ENCODE peak calls at places on chromosomes 3 and 15, in eight cellular contexts. One of them, this sample, is unnamed.

GRCh38 chr3:147656023-147656422 is 246.9 kb downstream of the ZIC1 start:
- ATAC-seq in CD4-positive, CD25-positive, alpha-beta regulatory T cell: no peak
- ATAC-seq in stimulated activated naive B cell treated with anti-CD40 and anti-IgM and Interleukin-4, amounts not matched to agents 10 μg/mL and 1 μg/mL and 100 μg/mL, for 72 hours: no peak
- ATAC-seq in Right ventricle myocardium superior: peak
- ATAC-seq in activated naive CD4-positive, alpha-beta T cell treated with anti-CD3 and anti-CD28 coated beads, Interleukin-2, amount 50 U/mL, for 72 hours: no peak
- ATAC-seq in gastroesophageal sphincter: no peak
- ATAC-seq in CD8-positive, alpha-beta T cell: no peak
- ATAC-seq in HepG2: no peak
- ATAC-seq in this sample: no peak

GRCh38 chr3:132006605-132007204 is 28.1 kb downstream of the CPNE4 start:
- ATAC-seq in gastroesophageal sphincter: no peak
- ATAC-seq in HepG2: peak
- ATAC-seq in Right ventricle myocardium superior: no peak
- ATAC-seq in CD4-positive, CD25-positive, alpha-beta regulatory T cell: no peak
- ATAC-seq in activated naive CD4-positive, alpha-beta T cell treated with anti-CD3 and anti-CD28 coated beads, Interleukin-2, amount 50 U/mL, for 72 hours: no peak
- ATAC-seq in stimulated activated naive B cell treated with anti-CD40 and anti-IgM and Interleukin-4, amounts not matched to agents 10 μg/mL and 1 μg/mL and 100 μg/mL, for 72 hours: no peak
- ATAC-seq in CD8-positive, alpha-beta T cell: no peak
- ATAC-seq in this sample: peak

GRCh38 chr3:43043071-43043766 is 62.7 kb downstream of the POMGNT2 start:
- ATAC-seq in stimulated activated naive B cell treated with anti-CD40 and anti-IgM and Interleukin-4, amounts not matched to agents 10 μg/mL and 1 μg/mL and 100 μg/mL, for 72 hours: no peak
- ATAC-seq in CD8-positive, alpha-beta T cell: no peak
- ATAC-seq in HepG2: no peak
- ATAC-seq in gastroesophageal sphincter: peak
- ATAC-seq in Right ventricle myocardium superior: peak
- ATAC-seq in CD4-positive, CD25-positive, alpha-beta regulatory T cell: no peak
- ATAC-seq in activated naive CD4-positive, alpha-beta T cell treated with anti-CD3 and anti-CD28 coated beads, Interleukin-2, amount 50 U/mL, for 72 hours: peak
- ATAC-seq in this sample: no peak

GRCh38 chr3:182212479-182213076 is 500.9 kb downstream of the SOX2 start:
- ATAC-seq in stimulated activated naive B cell treated with anti-CD40 and anti-IgM and Interleukin-4, amounts not matched to agents 10 μg/mL and 1 μg/mL and 100 μg/mL, for 72 hours: no peak
- ATAC-seq in gastroesophageal sphincter: peak
- ATAC-seq in Right ventricle myocardium superior: peak
- ATAC-seq in activated naive CD4-positive, alpha-beta T cell treated with anti-CD3 and anti-CD28 coated beads, Interleukin-2, amount 50 U/mL, for 72 hours: no peak
- ATAC-seq in HepG2: peak
- ATAC-seq in CD4-positive, CD25-positive, alpha-beta regulatory T cell: no peak
- ATAC-seq in CD8-positive, alpha-beta T cell: no peak
- ATAC-seq in this sample: peak

GRCh38 chr3:4587061-4587837 is 94.1 kb downstream of the ITPR1 start:
- ATAC-seq in gastroesophageal sphincter: no peak
- ATAC-seq in HepG2: no peak
- ATAC-seq in CD8-positive, alpha-beta T cell: no peak
- ATAC-seq in activated naive CD4-positive, alpha-beta T cell treated with anti-CD3 and anti-CD28 coated beads, Interleukin-2, amount 50 U/mL, for 72 hours: peak
- ATAC-seq in CD4-positive, CD25-positive, alpha-beta regulatory T cell: no peak
- ATAC-seq in stimulated activated naive B cell treated with anti-CD40 and anti-IgM and Interleukin-4, amounts not matched to agents 10 μg/mL and 1 μg/mL and 100 μg/mL, for 72 hours: peak
- ATAC-seq in Right ventricle myocardium superior: no peak
- ATAC-seq in this sample: no peak

GRCh38 chr15:72599855-72600464 is 54.5 kb upstream of the GOLGA6B start:
- ATAC-seq in Right ventricle myocardium superior: peak
- ATAC-seq in CD8-positive, alpha-beta T cell: peak
- ATAC-seq in activated naive CD4-positive, alpha-beta T cell treated with anti-CD3 and anti-CD28 coated beads, Interleukin-2, amount 50 U/mL, for 72 hours: peak
- ATAC-seq in stimulated activated naive B cell treated with anti-CD40 and anti-IgM and Interleukin-4, amounts not matched to agents 10 μg/mL and 1 μg/mL and 100 μg/mL, for 72 hours: no peak
- ATAC-seq in HepG2: peak
- ATAC-seq in gastroesophageal sphincter: no peak
- ATAC-seq in CD4-positive, CD25-positive, alpha-beta regulatory T cell: no peak
- ATAC-seq in this sample: peak

GRCh38 chr3:37891227-37891626 is 29.5 kb downstream of the CTDSPL start:
- ATAC-seq in activated naive CD4-positive, alpha-beta T cell treated with anti-CD3 and anti-CD28 coated beads, Interleukin-2, amount 50 U/mL, for 72 hours: no peak
- ATAC-seq in gastroesophageal sphincter: no peak
- ATAC-seq in HepG2: no peak
- ATAC-seq in Right ventricle myocardium superior: no peak
- ATAC-seq in CD4-positive, CD25-positive, alpha-beta regulatory T cell: no peak
- ATAC-seq in CD8-positive, alpha-beta T cell: no peak
- ATAC-seq in stimulated activated naive B cell treated with anti-CD40 and anti-IgM and Interleukin-4, amounts not matched to agents 10 μg/mL and 1 μg/mL and 100 μg/mL, for 72 hours: peak
- ATAC-seq in this sample: no peak

GRCh38 chr3:130792241-130792640 is 45.6 kb upstream of the PIK3R4 start:
- ATAC-seq in CD4-positive, CD25-positive, alpha-beta regulatory T cell: no peak
- ATAC-seq in Right ventricle myocardium superior: no peak
- ATAC-seq in CD8-positive, alpha-beta T cell: no peak
- ATAC-seq in activated naive CD4-positive, alpha-beta T cell treated with anti-CD3 and anti-CD28 coated beads, Interleukin-2, amount 50 U/mL, for 72 hours: no peak
- ATAC-seq in HepG2: no peak
- ATAC-seq in stimulated activated naive B cell treated with anti-CD40 and anti-IgM and Interleukin-4, amounts not matched to agents 10 μg/mL and 1 μg/mL and 100 μg/mL, for 72 hours: no peak
- ATAC-seq in gastroesophageal sphincter: no peak
- ATAC-seq in this sample: no peak

GRCh38 chr3:16589120-16589519 is 16.1 kb downstream of the DAZL start:
- ATAC-seq in CD4-positive, CD25-positive, alpha-beta regulatory T cell: no peak
- ATAC-seq in Right ventricle myocardium superior: no peak
- ATAC-seq in HepG2: no peak
- ATAC-seq in CD8-positive, alpha-beta T cell: no peak
- ATAC-seq in gastroesophageal sphincter: no peak
- ATAC-seq in stimulated activated naive B cell treated with anti-CD40 and anti-IgM and Interleukin-4, amounts not matched to agents 10 μg/mL and 1 μg/mL and 100 μg/mL, for 72 hours: peak
- ATAC-seq in activated naive CD4-positive, alpha-beta T cell treated with anti-CD3 and anti-CD28 coated beads, Interleukin-2, amount 50 U/mL, for 72 hours: no peak
- ATAC-seq in this sample: no peak

GRCh38 chr3:116135462-116135861 is 309.8 kb downstream of the LSAMP start:
- ATAC-seq in CD4-positive, CD25-positive, alpha-beta regulatory T cell: no peak
- ATAC-seq in CD8-positive, alpha-beta T cell: no peak
- ATAC-seq in gastroesophageal sphincter: peak
- ATAC-seq in Right ventricle myocardium superior: peak
- ATAC-seq in HepG2: no peak
- ATAC-seq in activated naive CD4-positive, alpha-beta T cell treated with anti-CD3 and anti-CD28 coated beads, Interleukin-2, amount 50 U/mL, for 72 hours: no peak
- ATAC-seq in stimulated activated naive B cell treated with anti-CD40 and anti-IgM and Interleukin-4, amounts not matched to agents 10 μg/mL and 1 μg/mL and 100 μg/mL, for 72 hours: no peak
- ATAC-seq in this sample: peak

GRCh38 chr15:78679089-78679511 is 38.1 kb upstream of the CHRNB4 start:
- ATAC-seq in Right ventricle myocardium superior: no peak
- ATAC-seq in CD4-positive, CD25-positive, alpha-beta regulatory T cell: no peak
- ATAC-seq in stimulated activated naive B cell treated with anti-CD40 and anti-IgM and Interleukin-4, amounts not matched to agents 10 μg/mL and 1 μg/mL and 100 μg/mL, for 72 hours: no peak
- ATAC-seq in gastroesophageal sphincter: no peak
- ATAC-seq in CD8-positive, alpha-beta T cell: no peak
- ATAC-seq in activated naive CD4-positive, alpha-beta T cell treated with anti-CD3 and anti-CD28 coated beads, Interleukin-2, amount 50 U/mL, for 72 hours: no peak
- ATAC-seq in HepG2: no peak
- ATAC-seq in this sample: no peak

GRCh38 chr3:193641376-193641775 is 48.4 kb downstream of the OPA1 start:
- ATAC-seq in CD8-positive, alpha-beta T cell: no peak
- ATAC-seq in CD4-positive, CD25-positive, alpha-beta regulatory T cell: no peak
- ATAC-seq in HepG2: no peak
- ATAC-seq in Right ventricle myocardium superior: no peak
- ATAC-seq in activated naive CD4-positive, alpha-beta T cell treated with anti-CD3 and anti-CD28 coated beads, Interleukin-2, amount 50 U/mL, for 72 hours: no peak
- ATAC-seq in gastroesophageal sphincter: no peak
- ATAC-seq in stimulated activated naive B cell treated with anti-CD40 and anti-IgM and Interleukin-4, amounts not matched to agents 10 μg/mL and 1 μg/mL and 100 μg/mL, for 72 hours: no peak
- ATAC-seq in this sample: no peak

GRCh38 chr3:186909078-186909853 is 21.1 kb upstream of the ST6GAL1 start:
- ATAC-seq in CD4-positive, CD25-positive, alpha-beta regulatory T cell: peak
- ATAC-seq in activated naive CD4-positive, alpha-beta T cell treated with anti-CD3 and anti-CD28 coated beads, Interleukin-2, amount 50 U/mL, for 72 hours: peak
- ATAC-seq in gastroesophageal sphincter: no peak
- ATAC-seq in Right ventricle myocardium superior: no peak
- ATAC-seq in HepG2: peak
- ATAC-seq in CD8-positive, alpha-beta T cell: peak
- ATAC-seq in stimulated activated naive B cell treated with anti-CD40 and anti-IgM and Interleukin-4, amounts not matched to agents 10 μg/mL and 1 μg/mL and 100 μg/mL, for 72 hours: peak
- ATAC-seq in this sample: no peak

GRCh38 chr3:149702691-149703426 is 45.0 kb upstream of the WWTR1 start:
- ATAC-seq in gastroesophageal sphincter: peak
- ATAC-seq in stimulated activated naive B cell treated with anti-CD40 and anti-IgM and Interleukin-4, amounts not matched to agents 10 μg/mL and 1 μg/mL and 100 μg/mL, for 72 hours: no peak
- ATAC-seq in activated naive CD4-positive, alpha-beta T cell treated with anti-CD3 and anti-CD28 coated beads, Interleukin-2, amount 50 U/mL, for 72 hours: peak
- ATAC-seq in CD4-positive, CD25-positive, alpha-beta regulatory T cell: no peak
- ATAC-seq in CD8-positive, alpha-beta T cell: no peak
- ATAC-seq in Right ventricle myocardium superior: peak
- ATAC-seq in HepG2: peak
- ATAC-seq in this sample: peak

GRCh38 chr3:14633417-14633816 is 18.1 kb upstream of the CCDC174 start:
- ATAC-seq in activated naive CD4-positive, alpha-beta T cell treated with anti-CD3 and anti-CD28 coated beads, Interleukin-2, amount 50 U/mL, for 72 hours: no peak
- ATAC-seq in CD4-positive, CD25-positive, alpha-beta regulatory T cell: no peak
- ATAC-seq in CD8-positive, alpha-beta T cell: no peak
- ATAC-seq in Right ventricle myocardium superior: no peak
- ATAC-seq in stimulated activated naive B cell treated with anti-CD40 and anti-IgM and Interleukin-4, amounts not matched to agents 10 μg/mL and 1 μg/mL and 100 μg/mL, for 72 hours: no peak
- ATAC-seq in gastroesophageal sphincter: no peak
- ATAC-seq in HepG2: no peak
- ATAC-seq in this sample: no peak

GRCh38 chr15:99181544-99181943 is 67.8 kb downstream of the TTC23 start:
- ATAC-seq in CD8-positive, alpha-beta T cell: no peak
- ATAC-seq in CD4-positive, CD25-positive, alpha-beta regulatory T cell: no peak
- ATAC-seq in HepG2: peak
- ATAC-seq in stimulated activated naive B cell treated with anti-CD40 and anti-IgM and Interleukin-4, amounts not matched to agents 10 μg/mL and 1 μg/mL and 100 μg/mL, for 72 hours: no peak
- ATAC-seq in gastroesophageal sphincter: peak
- ATAC-seq in Right ventricle myocardium superior: peak
- ATAC-seq in activated naive CD4-positive, alpha-beta T cell treated with anti-CD3 and anti-CD28 coated beads, Interleukin-2, amount 50 U/mL, for 72 hours: no peak
- ATAC-seq in this sample: no peak

GRCh38 chr3:99951701-99952100 is 134.0 kb downstream of the CMSS1 start:
- ATAC-seq in HepG2: no peak
- ATAC-seq in CD8-positive, alpha-beta T cell: no peak
- ATAC-seq in CD4-positive, CD25-positive, alpha-beta regulatory T cell: no peak
- ATAC-seq in activated naive CD4-positive, alpha-beta T cell treated with anti-CD3 and anti-CD28 coated beads, Interleukin-2, amount 50 U/mL, for 72 hours: no peak
- ATAC-seq in gastroesophageal sphincter: no peak
- ATAC-seq in Right ventricle myocardium superior: no peak
- ATAC-seq in stimulated activated naive B cell treated with anti-CD40 and anti-IgM and Interleukin-4, amounts not matched to agents 10 μg/mL and 1 μg/mL and 100 μg/mL, for 72 hours: no peak
- ATAC-seq in this sample: no peak

GRCh38 chr3:142660904-142661303 is 62.9 kb upstream of the TRPC1 start:
- ATAC-seq in stimulated activated naive B cell treated with anti-CD40 and anti-IgM and Interleukin-4, amounts not matched to agents 10 μg/mL and 1 μg/mL and 100 μg/mL, for 72 hours: no peak
- ATAC-seq in CD4-positive, CD25-positive, alpha-beta regulatory T cell: no peak
- ATAC-seq in gastroesophageal sphincter: no peak
- ATAC-seq in Right ventricle myocardium superior: no peak
- ATAC-seq in HepG2: no peak
- ATAC-seq in activated naive CD4-positive, alpha-beta T cell treated with anti-CD3 and anti-CD28 coated beads, Interleukin-2, amount 50 U/mL, for 72 hours: no peak
- ATAC-seq in CD8-positive, alpha-beta T cell: no peak
- ATAC-seq in this sample: no peak

GRCh38 chr15:88603885-88604284 is 17.3 kb upstream of the AEN start:
- ATAC-seq in stimulated activated naive B cell treated with anti-CD40 and anti-IgM and Interleukin-4, amounts not matched to agents 10 μg/mL and 1 μg/mL and 100 μg/mL, for 72 hours: no peak
- ATAC-seq in CD8-positive, alpha-beta T cell: no peak
- ATAC-seq in CD4-positive, CD25-positive, alpha-beta regulatory T cell: no peak
- ATAC-seq in gastroesophageal sphincter: no peak
- ATAC-seq in Right ventricle myocardium superior: no peak
- ATAC-seq in activated naive CD4-positive, alpha-beta T cell treated with anti-CD3 and anti-CD28 coated beads, Interleukin-2, amount 50 U/mL, for 72 hours: no peak
- ATAC-seq in HepG2: peak
- ATAC-seq in this sample: peak

GRCh38 chr3:94665922-94666321 is 603.1 kb downstream of the NSUN3 start:
- ATAC-seq in gastroesophageal sphincter: no peak
- ATAC-seq in stimulated activated naive B cell treated with anti-CD40 and anti-IgM and Interleukin-4, amounts not matched to agents 10 μg/mL and 1 μg/mL and 100 μg/mL, for 72 hours: no peak
- ATAC-seq in HepG2: no peak
- ATAC-seq in Right ventricle myocardium superior: no peak
- ATAC-seq in activated naive CD4-positive, alpha-beta T cell treated with anti-CD3 and anti-CD28 coated beads, Interleukin-2, amount 50 U/mL, for 72 hours: no peak
- ATAC-seq in CD8-positive, alpha-beta T cell: no peak
- ATAC-seq in CD4-positive, CD25-positive, alpha-beta regulatory T cell: no peak
- ATAC-seq in this sample: no peak

GRCh38 chr15:67331676-67332075 is 77.1 kb downstream of the IQCH start:
- ATAC-seq in stimulated activated naive B cell treated with anti-CD40 and anti-IgM and Interleukin-4, amounts not matched to agents 10 μg/mL and 1 μg/mL and 100 μg/mL, for 72 hours: no peak
- ATAC-seq in CD4-positive, CD25-positive, alpha-beta regulatory T cell: no peak
- ATAC-seq in HepG2: no peak
- ATAC-seq in CD8-positive, alpha-beta T cell: no peak
- ATAC-seq in Right ventricle myocardium superior: peak
- ATAC-seq in gastroesophageal sphincter: no peak
- ATAC-seq in activated naive CD4-positive, alpha-beta T cell treated with anti-CD3 and anti-CD28 coated beads, Interleukin-2, amount 50 U/mL, for 72 hours: no peak
- ATAC-seq in this sample: no peak

GRCh38 chr3:38085943-38086324 is 46.9 kb downstream of the DLEC1 start:
- ATAC-seq in stimulated activated naive B cell treated with anti-CD40 and anti-IgM and Interleukin-4, amounts not matched to agents 10 μg/mL and 1 μg/mL and 100 μg/mL, for 72 hours: peak
- ATAC-seq in HepG2: peak
- ATAC-seq in activated naive CD4-positive, alpha-beta T cell treated with anti-CD3 and anti-CD28 coated beads, Interleukin-2, amount 50 U/mL, for 72 hours: peak
- ATAC-seq in gastroesophageal sphincter: no peak
- ATAC-seq in CD8-positive, alpha-beta T cell: no peak
- ATAC-seq in Right ventricle myocardium superior: peak
- ATAC-seq in CD4-positive, CD25-positive, alpha-beta regulatory T cell: no peak
- ATAC-seq in this sample: peak

GRCh38 chr15:62775932-62776331 is 266.6 kb upstream of the TPM1 start:
- ATAC-seq in CD8-positive, alpha-beta T cell: no peak
- ATAC-seq in activated naive CD4-positive, alpha-beta T cell treated with anti-CD3 and anti-CD28 coated beads, Interleukin-2, amount 50 U/mL, for 72 hours: no peak
- ATAC-seq in stimulated activated naive B cell treated with anti-CD40 and anti-IgM and Interleukin-4, amounts not matched to agents 10 μg/mL and 1 μg/mL and 100 μg/mL, for 72 hours: no peak
- ATAC-seq in Right ventricle myocardium superior: no peak
- ATAC-seq in gastroesophageal sphincter: no peak
- ATAC-seq in CD4-positive, CD25-positive, alpha-beta regulatory T cell: no peak
- ATAC-seq in HepG2: no peak
- ATAC-seq in this sample: no peak

GRCh38 chr15:40845511-40846284 is 1.9 kb downstream of the SPINT1 start:
- ATAC-seq in CD4-positive, CD25-positive, alpha-beta regulatory T cell: no peak
- ATAC-seq in stimulated activated naive B cell treated with anti-CD40 and anti-IgM and Interleukin-4, amounts not matched to agents 10 μg/mL and 1 μg/mL and 100 μg/mL, for 72 hours: no peak
- ATAC-seq in Right ventricle myocardium superior: no peak
- ATAC-seq in HepG2: peak
- ATAC-seq in CD8-positive, alpha-beta T cell: no peak
- ATAC-seq in activated naive CD4-positive, alpha-beta T cell treated with anti-CD3 and anti-CD28 coated beads, Interleukin-2, amount 50 U/mL, for 72 hours: no peak
- ATAC-seq in gastroesophageal sphincter: no peak
- ATAC-seq in this sample: no peak

GRCh38 chr3:61221759-61222362 is 29.4 kb downstream of the FHIT start:
- ATAC-seq in Right ventricle myocardium superior: no peak
- ATAC-seq in activated naive CD4-positive, alpha-beta T cell treated with anti-CD3 and anti-CD28 coated beads, Interleukin-2, amount 50 U/mL, for 72 hours: no peak
- ATAC-seq in CD4-positive, CD25-positive, alpha-beta regulatory T cell: no peak
- ATAC-seq in stimulated activated naive B cell treated with anti-CD40 and anti-IgM and Interleukin-4, amounts not matched to agents 10 μg/mL and 1 μg/mL and 100 μg/mL, for 72 hours: no peak
- ATAC-seq in HepG2: peak
- ATAC-seq in CD8-positive, alpha-beta T cell: no peak
- ATAC-seq in gastroesophageal sphincter: no peak
- ATAC-seq in this sample: no peak

GRCh38 chr3:99765042-99765942 is 52.4 kb upstream of the CMSS1 start:
- ATAC-seq in HepG2: no peak
- ATAC-seq in gastroesophageal sphincter: no peak
- ATAC-seq in CD4-positive, CD25-positive, alpha-beta regulatory T cell: no peak
- ATAC-seq in CD8-positive, alpha-beta T cell: no peak
- ATAC-seq in activated naive CD4-positive, alpha-beta T cell treated with anti-CD3 and anti-CD28 coated beads, Interleukin-2, amount 50 U/mL, for 72 hours: no peak
- ATAC-seq in Right ventricle myocardium superior: no peak
- ATAC-seq in stimulated activated naive B cell treated with anti-CD40 and anti-IgM and Interleukin-4, amounts not matched to agents 10 μg/mL and 1 μg/mL and 100 μg/mL, for 72 hours: no peak
- ATAC-seq in this sample: no peak

GRCh38 chr3:38131621-38132369 is 5.1 kb downstream of the ACAA1 start:
- ATAC-seq in CD8-positive, alpha-beta T cell: no peak
- ATAC-seq in HepG2: peak
- ATAC-seq in activated naive CD4-positive, alpha-beta T cell treated with anti-CD3 and anti-CD28 coated beads, Interleukin-2, amount 50 U/mL, for 72 hours: no peak
- ATAC-seq in Right ventricle myocardium superior: no peak
- ATAC-seq in stimulated activated naive B cell treated with anti-CD40 and anti-IgM and Interleukin-4, amounts not matched to agents 10 μg/mL and 1 μg/mL and 100 μg/mL, for 72 hours: no peak
- ATAC-seq in CD4-positive, CD25-positive, alpha-beta regulatory T cell: no peak
- ATAC-seq in gastroesophageal sphincter: no peak
- ATAC-seq in this sample: peak

GRCh38 chr3:171173732-171174131 is 147.2 kb upstream of the SLC2A2 start:
- ATAC-seq in activated naive CD4-positive, alpha-beta T cell treated with anti-CD3 and anti-CD28 coated beads, Interleukin-2, amount 50 U/mL, for 72 hours: no peak
- ATAC-seq in gastroesophageal sphincter: peak
- ATAC-seq in Right ventricle myocardium superior: peak
- ATAC-seq in HepG2: no peak
- ATAC-seq in CD4-positive, CD25-positive, alpha-beta regulatory T cell: no peak
- ATAC-seq in stimulated activated naive B cell treated with anti-CD40 and anti-IgM and Interleukin-4, amounts not matched to agents 10 μg/mL and 1 μg/mL and 100 μg/mL, for 72 hours: peak
- ATAC-seq in CD8-positive, alpha-beta T cell: no peak
- ATAC-seq in this sample: peak

GRCh38 chr3:47443611-47443995 is 32.1 kb downstream of the SCAP start:
- ATAC-seq in CD8-positive, alpha-beta T cell: no peak
- ATAC-seq in gastroesophageal sphincter: peak
- ATAC-seq in CD4-positive, CD25-positive, alpha-beta regulatory T cell: no peak
- ATAC-seq in Right ventricle myocardium superior: peak
- ATAC-seq in HepG2: peak
- ATAC-seq in stimulated activated naive B cell treated with anti-CD40 and anti-IgM and Interleukin-4, amounts not matched to agents 10 μg/mL and 1 μg/mL and 100 μg/mL, for 72 hours: no peak
- ATAC-seq in activated naive CD4-positive, alpha-beta T cell treated with anti-CD3 and anti-CD28 coated beads, Interleukin-2, amount 50 U/mL, for 72 hours: no peak
- ATAC-seq in this sample: peak

GRCh38 chr15:68114356-68114755 is 60.2 kb downstream of the PIAS1 start:
- ATAC-seq in Right ventricle myocardium superior: peak
- ATAC-seq in activated naive CD4-positive, alpha-beta T cell treated with anti-CD3 and anti-CD28 coated beads, Interleukin-2, amount 50 U/mL, for 72 hours: no peak
- ATAC-seq in gastroesophageal sphincter: no peak
- ATAC-seq in CD4-positive, CD25-positive, alpha-beta regulatory T cell: peak
- ATAC-seq in HepG2: no peak
- ATAC-seq in stimulated activated naive B cell treated with anti-CD40 and anti-IgM and Interleukin-4, amounts not matched to agents 10 μg/mL and 1 μg/mL and 100 μg/mL, for 72 hours: no peak
- ATAC-seq in CD8-positive, alpha-beta T cell: peak
- ATAC-seq in this sample: peak

GRCh38 chr3:160129459-160130061 is 95.7 kb upstream of the C3orf80 start:
- ATAC-seq in activated naive CD4-positive, alpha-beta T cell treated with anti-CD3 and anti-CD28 coated beads, Interleukin-2, amount 50 U/mL, for 72 hours: peak
- ATAC-seq in gastroesophageal sphincter: peak
- ATAC-seq in Right ventricle myocardium superior: peak
- ATAC-seq in stimulated activated naive B cell treated with anti-CD40 and anti-IgM and Interleukin-4, amounts not matched to agents 10 μg/mL and 1 μg/mL and 100 μg/mL, for 72 hours: peak
- ATAC-seq in HepG2: no peak
- ATAC-seq in CD4-positive, CD25-positive, alpha-beta regulatory T cell: no peak
- ATAC-seq in CD8-positive, alpha-beta T cell: no peak
- ATAC-seq in this sample: peak

This sample was measured in SK-N-SH treated with all-trans-retinoic acid at 6 μM for 48 hours.